ENCODE peak calls at places on chromosomes 6 and 20, in ten cellular contexts. One of them, this sample, is unnamed.

GRCh38 chr20:62818592-62819493 is 2.0 kb downstream of the COL9A3 start:
- DNase-seq in frontal cortex: peak
- DNase-seq in neuronal stem cell: no peak
- DNase-seq in NCI-H1436: no peak
- DNase-seq in epithelial cell of esophagus: peak
- DNase-seq in NCI-H2081: no peak
- DNase-seq in HEK293T: no peak
- DNase-seq in stimulated activated CD8-positive, alpha-beta memory T cell treated with anti-CD3 and anti-CD28 coated beads, Interleukin-15, amount 100 ng/mL, for 48 hours: no peak
- DNase-seq in B cell: no peak
- DNase-seq in CD8-positive, alpha-beta memory T cell: no peak
- DNase-seq in this sample: no peak

GRCh38 chr6:113031591-113031990 is 684.5 kb downstream of the RFPL4B start:
- DNase-seq in stimulated activated CD8-positive, alpha-beta memory T cell treated with anti-CD3 and anti-CD28 coated beads, Interleukin-15, amount 100 ng/mL, for 48 hours: no peak
- DNase-seq in B cell: no peak
- DNase-seq in neuronal stem cell: no peak
- DNase-seq in NCI-H1436: peak
- DNase-seq in epithelial cell of esophagus: no peak
- DNase-seq in CD8-positive, alpha-beta memory T cell: no peak
- DNase-seq in HEK293T: no peak
- DNase-seq in frontal cortex: no peak
- DNase-seq in NCI-H2081: no peak
- DNase-seq in this sample: no peak

GRCh38 chr20:4171538-4172116 is 156.3 kb upstream of the RNF24 start:
- DNase-seq in frontal cortex: no peak
- DNase-seq in NCI-H1436: no peak
- DNase-seq in stimulated activated CD8-positive, alpha-beta memory T cell treated with anti-CD3 and anti-CD28 coated beads, Interleukin-15, amount 100 ng/mL, for 48 hours: no peak
- DNase-seq in CD8-positive, alpha-beta memory T cell: no peak
- DNase-seq in B cell: no peak
- DNase-seq in neuronal stem cell: no peak
- DNase-seq in NCI-H2081: no peak
- DNase-seq in epithelial cell of esophagus: no peak
- DNase-seq in HEK293T: no peak
- DNase-seq in this sample: no peak

GRCh38 chr20:47276856-47277541 is 79.5 kb downstream of the ZMYND8 start:
- DNase-seq in NCI-H2081: peak
- DNase-seq in HEK293T: no peak
- DNase-seq in epithelial cell of esophagus: no peak
- DNase-seq in stimulated activated CD8-positive, alpha-beta memory T cell treated with anti-CD3 and anti-CD28 coated beads, Interleukin-15, amount 100 ng/mL, for 48 hours: no peak
- DNase-seq in B cell: no peak
- DNase-seq in CD8-positive, alpha-beta memory T cell: no peak
- DNase-seq in neuronal stem cell: no peak
- DNase-seq in frontal cortex: no peak
- DNase-seq in NCI-H1436: no peak
- DNase-seq in this sample: no peak

GRCh38 chr6:64955435-64955848 is 751.6 kb downstream of the EYS start:
- DNase-seq in B cell: no peak
- DNase-seq in frontal cortex: no peak
- DNase-seq in NCI-H2081: no peak
- DNase-seq in stimulated activated CD8-positive, alpha-beta memory T cell treated with anti-CD3 and anti-CD28 coated beads, Interleukin-15, amount 100 ng/mL, for 48 hours: no peak
- DNase-seq in HEK293T: no peak
- DNase-seq in neuronal stem cell: no peak
- DNase-seq in CD8-positive, alpha-beta memory T cell: no peak
- DNase-seq in NCI-H1436: no peak
- DNase-seq in epithelial cell of esophagus: no peak
- DNase-seq in this sample: no peak

GRCh38 chr6:158993639-158994038 is 6.4 kb downstream of the RSPH3 start:
- DNase-seq in stimulated activated CD8-positive, alpha-beta memory T cell treated with anti-CD3 and anti-CD28 coated beads, Interleukin-15, amount 100 ng/mL, for 48 hours: no peak
- DNase-seq in epithelial cell of esophagus: no peak
- DNase-seq in HEK293T: no peak
- DNase-seq in NCI-H2081: no peak
- DNase-seq in NCI-H1436: no peak
- DNase-seq in frontal cortex: no peak
- DNase-seq in B cell: no peak
- DNase-seq in neuronal stem cell: no peak
- DNase-seq in CD8-positive, alpha-beta memory T cell: no peak
- DNase-seq in this sample: no peak

GRCh38 chr20:33059741-33060390 is 6.2 kb downstream of the BPIFB3 start:
- DNase-seq in epithelial cell of esophagus: no peak
- DNase-seq in NCI-H1436: no peak
- DNase-seq in neuronal stem cell: no peak
- DNase-seq in stimulated activated CD8-positive, alpha-beta memory T cell treated with anti-CD3 and anti-CD28 coated beads, Interleukin-15, amount 100 ng/mL, for 48 hours: no peak
- DNase-seq in NCI-H2081: no peak
- DNase-seq in HEK293T: no peak
- DNase-seq in CD8-positive, alpha-beta memory T cell: no peak
- DNase-seq in B cell: no peak
- DNase-seq in frontal cortex: no peak
- DNase-seq in this sample: no peak

GRCh38 chr6:37288247-37288646 is 30.3 kb upstream of the TMEM217 start:
- DNase-seq in epithelial cell of esophagus: no peak
- DNase-seq in stimulated activated CD8-positive, alpha-beta memory T cell treated with anti-CD3 and anti-CD28 coated beads, Interleukin-15, amount 100 ng/mL, for 48 hours: no peak
- DNase-seq in NCI-H1436: no peak
- DNase-seq in neuronal stem cell: no peak
- DNase-seq in HEK293T: no peak
- DNase-seq in NCI-H2081: no peak
- DNase-seq in B cell: no peak
- DNase-seq in frontal cortex: no peak
- DNase-seq in CD8-positive, alpha-beta memory T cell: no peak
- DNase-seq in this sample: no peak

GRCh38 chr20:25233016-25233772 is 14.7 kb upstream of the PYGB start:
- DNase-seq in NCI-H2081: no peak
- DNase-seq in B cell: no peak
- DNase-seq in stimulated activated CD8-positive, alpha-beta memory T cell treated with anti-CD3 and anti-CD28 coated beads, Interleukin-15, amount 100 ng/mL, for 48 hours: no peak
- DNase-seq in frontal cortex: no peak
- DNase-seq in neuronal stem cell: no peak
- DNase-seq in epithelial cell of esophagus: peak
- DNase-seq in HEK293T: no peak
- DNase-seq in NCI-H1436: no peak
- DNase-seq in CD8-positive, alpha-beta memory T cell: no peak
- DNase-seq in this sample: no peak

GRCh38 chr6:163438940-163439335 is 24.4 kb downstream of the QKI start:
- DNase-seq in CD8-positive, alpha-beta memory T cell: peak
- DNase-seq in NCI-H1436: peak
- DNase-seq in HEK293T: no peak
- DNase-seq in stimulated activated CD8-positive, alpha-beta memory T cell treated with anti-CD3 and anti-CD28 coated beads, Interleukin-15, amount 100 ng/mL, for 48 hours: no peak
- DNase-seq in epithelial cell of esophagus: no peak
- DNase-seq in neuronal stem cell: no peak
- DNase-seq in frontal cortex: no peak
- DNase-seq in NCI-H2081: no peak
- DNase-seq in B cell: peak
- DNase-seq in this sample: no peak

GRCh38 chr20:5864873-5865582 is 85.3 kb downstream of the TRMT6 start:
- DNase-seq in NCI-H2081: no peak
- DNase-seq in stimulated activated CD8-positive, alpha-beta memory T cell treated with anti-CD3 and anti-CD28 coated beads, Interleukin-15, amount 100 ng/mL, for 48 hours: no peak
- DNase-seq in CD8-positive, alpha-beta memory T cell: no peak
- DNase-seq in B cell: no peak
- DNase-seq in HEK293T: no peak
- DNase-seq in NCI-H1436: no peak
- DNase-seq in epithelial cell of esophagus: peak
- DNase-seq in neuronal stem cell: no peak
- DNase-seq in frontal cortex: no peak
- DNase-seq in this sample: no peak